ENCODE peak calls at places on chromosome 9, in seven cellular contexts. One of them, this sample, is unnamed.

GRCh38 chr9:100277166-100277979 is 75.4 kb downstream of the TEX10 start:
- DNase-seq in left ventricle myocardium inferior: no peak
- DNase-seq in tibial nerve: no peak
- DNase-seq in ovary: no peak
- DNase-seq in testis: no peak
- DNase-seq in IMR-90: peak; percentile 61
- DNase-seq in body of pancreas: no peak
- DNase-seq in this sample: no peak

GRCh38 chr9:121299467-121300282 is 31.7 kb downstream of the GSN start:
- DNase-seq in ovary: peak; percentile 71
- DNase-seq in IMR-90: no peak
- DNase-seq in tibial nerve: peak; percentile 78
- DNase-seq in body of pancreas: peak; percentile 53
- DNase-seq in testis: no peak
- DNase-seq in left ventricle myocardium inferior: peak; percentile 93
- DNase-seq in this sample: peak; percentile 89

GRCh38 chr9:86511614-86512360 is 157.6 kb upstream of the TUT7 start:
- DNase-seq in left ventricle myocardium inferior: no peak
- DNase-seq in ovary: no peak
- DNase-seq in IMR-90: no peak
- DNase-seq in testis: no peak
- DNase-seq in body of pancreas: no peak
- DNase-seq in tibial nerve: no peak
- DNase-seq in this sample: peak; percentile 16

GRCh38 chr9:92680166-92681119 is 10.5 kb upstream of the IPPK start:
- DNase-seq in left ventricle myocardium inferior: no peak
- DNase-seq in testis: no peak
- DNase-seq in tibial nerve: no peak
- DNase-seq in body of pancreas: no peak
- DNase-seq in ovary: peak; percentile 24
- DNase-seq in IMR-90: peak; percentile 23
- DNase-seq in this sample: no peak

GRCh38 chr9:69548676-69549075 is 123.5 kb downstream of the APBA1 start:
- DNase-seq in ovary: no peak
- DNase-seq in left ventricle myocardium inferior: no peak
- DNase-seq in testis: no peak
- DNase-seq in tibial nerve: no peak
- DNase-seq in IMR-90: no peak
- DNase-seq in body of pancreas: no peak
- DNase-seq in this sample: no peak

GRCh38 chr9:96209407-96210031 is 92.5 kb downstream of the HSD17B3 start:
- DNase-seq in ovary: no peak
- DNase-seq in body of pancreas: no peak
- DNase-seq in testis: peak; percentile 27
- DNase-seq in IMR-90: peak; percentile 50
- DNase-seq in left ventricle myocardium inferior: no peak
- DNase-seq in tibial nerve: no peak
- DNase-seq in this sample: no peak

GRCh38 chr9:108468364-108468763 is 387.4 kb downstream of the ACTL7B start:
- DNase-seq in body of pancreas: no peak
- DNase-seq in testis: peak; percentile 67
- DNase-seq in ovary: no peak
- DNase-seq in tibial nerve: no peak
- DNase-seq in IMR-90: peak; percentile 23
- DNase-seq in left ventricle myocardium inferior: no peak
- DNase-seq in this sample: no peak

GRCh38 chr9:110208031-110208430 is at the start of gene C9orf152:
- DNase-seq in tibial nerve: no peak
- DNase-seq in IMR-90: no peak
- DNase-seq in left ventricle myocardium inferior: no peak
- DNase-seq in testis: no peak
- DNase-seq in ovary: no peak
- DNase-seq in body of pancreas: peak; percentile 86
- DNase-seq in this sample: no peak

GRCh38 chr9:69643098-69643497 is 29.1 kb downstream of the APBA1 start:
- DNase-seq in testis: no peak
- DNase-seq in tibial nerve: no peak
- DNase-seq in ovary: no peak
- DNase-seq in body of pancreas: no peak
- DNase-seq in IMR-90: no peak
- DNase-seq in left ventricle myocardium inferior: no peak
- DNase-seq in this sample: no peak

GRCh38 chr9:120985759-120986353 is 59.3 kb upstream of the TRAF1 start:
- DNase-seq in IMR-90: peak; percentile 79
- DNase-seq in tibial nerve: no peak
- DNase-seq in body of pancreas: no peak
- DNase-seq in testis: no peak
- DNase-seq in left ventricle myocardium inferior: no peak
- DNase-seq in ovary: no peak
- DNase-seq in this sample: peak; percentile 21

GRCh38 chr9:120182011-120182410 is 398.0 kb downstream of the CDK5RAP2 start:
- DNase-seq in ovary: no peak
- DNase-seq in IMR-90: no peak
- DNase-seq in tibial nerve: no peak
- DNase-seq in left ventricle myocardium inferior: no peak
- DNase-seq in testis: no peak
- DNase-seq in body of pancreas: no peak
- DNase-seq in this sample: no peak

GRCh38 chr9:1400983-1401382 is 350.8 kb downstream of the DMRT2 start:
- DNase-seq in IMR-90: no peak
- DNase-seq in left ventricle myocardium inferior: no peak
- DNase-seq in body of pancreas: no peak
- DNase-seq in testis: no peak
- DNase-seq in tibial nerve: no peak
- DNase-seq in ovary: no peak
- DNase-seq in this sample: peak; percentile 29

GRCh38 chr9:98958271-98958989 is 14.7 kb downstream of the COL15A1 start:
- DNase-seq in IMR-90: peak; percentile 98
- DNase-seq in ovary: no peak
- DNase-seq in testis: no peak
- DNase-seq in left ventricle myocardium inferior: no peak
- DNase-seq in tibial nerve: no peak
- DNase-seq in body of pancreas: no peak
- DNase-seq in this sample: no peak

GRCh38 chr9:124593080-124594058 is 86.2 kb upstream of the NR5A1 start:
- DNase-seq in ovary: no peak
- DNase-seq in body of pancreas: no peak
- DNase-seq in left ventricle myocardium inferior: no peak
- DNase-seq in testis: no peak
- DNase-seq in IMR-90: peak; percentile 12
- DNase-seq in tibial nerve: no peak
- DNase-seq in this sample: peak; percentile 75
- H3K4me3 ChIP-seq in ovary: no peak overlapping the region
- H3K4me3 ChIP-seq in body of pancreas: no peak overlapping the region
- H3K4me3 ChIP-seq in left ventricle myocardium inferior: no peak overlapping the region
- H3K4me3 ChIP-seq in testis: no peak overlapping the region
- H3K4me3 ChIP-seq in IMR-90: no peak overlapping the region
- H3K4me3 ChIP-seq in tibial nerve: no peak overlapping the region
- H3K4me3 ChIP-seq in this sample: peak overlapping the region; percentile 26

DNA sequence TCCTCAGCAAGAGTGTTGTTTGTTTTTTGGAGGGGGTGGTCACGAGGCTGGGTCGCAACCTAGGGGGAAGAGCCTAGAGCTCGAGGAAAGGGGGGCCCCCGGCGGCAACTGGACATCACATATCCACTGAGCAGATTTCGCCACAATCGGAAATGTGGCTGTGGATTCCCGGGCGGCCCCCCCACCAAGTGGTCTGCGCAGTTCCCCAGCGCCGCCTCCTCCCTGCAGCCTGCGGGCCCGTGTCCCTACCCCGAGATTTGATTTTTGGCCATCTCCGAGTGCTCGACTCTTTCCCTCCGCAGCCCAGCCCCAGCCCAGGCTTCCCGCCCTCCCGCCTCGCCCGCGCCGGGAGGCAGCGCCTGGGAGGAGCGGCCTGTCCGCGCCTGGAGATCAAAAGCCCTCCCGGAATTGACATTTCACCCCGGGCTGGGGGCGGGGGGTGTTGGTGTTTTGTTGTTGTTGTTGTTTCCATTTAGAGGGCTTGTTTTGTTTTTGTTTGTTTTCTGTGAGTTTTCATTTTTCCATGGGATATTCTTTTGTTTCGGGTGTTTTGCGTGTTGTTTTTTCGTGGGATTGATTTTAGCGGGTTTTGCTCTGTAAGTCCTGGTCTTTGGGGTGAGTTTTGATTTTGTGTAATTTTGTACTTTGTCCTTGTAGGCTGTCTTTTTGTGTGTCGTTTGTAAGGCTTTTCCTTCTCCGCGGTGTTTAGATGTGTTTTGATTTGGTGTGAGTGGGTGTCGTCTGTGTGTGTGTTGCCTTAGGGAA is 1.6 kb upstream of the PAX5 start:
- DNase-seq in testis: no peak
- DNase-seq in tibial nerve: no peak
- DNase-seq in IMR-90: no peak
- DNase-seq in left ventricle myocardium inferior: no peak
- DNase-seq in body of pancreas: no peak
- DNase-seq in ovary: no peak
- DNase-seq in this sample: peak; percentile 83
- H3K27me3 ChIP-seq in testis: peaks cover 5% of the 10 kb centered on the region
- H3K27me3 ChIP-seq in tibial nerve: peaks cover 100% of the 10 kb centered on the region
- H3K27me3 ChIP-seq in IMR-90: peaks cover 93% of the 10 kb centered on the region
- H3K27me3 ChIP-seq in left ventricle myocardium inferior: peaks cover 100% of the 10 kb centered on the region
- H3K27me3 ChIP-seq in body of pancreas: peaks cover 45% of the 10 kb centered on the region
- H3K27me3 ChIP-seq in ovary: peaks cover 3% of the 10 kb centered on the region
- H3K27me3 ChIP-seq in this sample: peaks cover 92% of the 10 kb centered on the region

DNA sequence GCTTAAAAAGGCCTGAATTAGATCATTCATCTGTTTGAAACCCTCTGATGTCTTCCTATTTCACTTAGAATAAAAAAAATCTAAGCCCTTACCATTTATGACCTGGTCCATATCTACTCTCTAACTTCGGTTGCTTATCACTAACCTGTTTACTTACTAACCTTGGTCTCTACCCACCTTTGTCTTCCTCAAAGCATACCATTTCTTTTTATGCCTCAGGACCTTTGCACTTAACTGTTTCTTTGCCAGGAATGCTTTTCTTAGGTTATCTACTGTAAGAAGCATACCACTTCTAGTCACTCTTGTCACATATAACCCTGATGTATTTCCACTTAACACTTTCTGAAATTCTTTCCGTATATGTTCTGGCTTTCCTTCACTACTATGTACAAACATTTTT is 67.0 kb downstream of the UHRF2 start:
- DNase-seq in ovary: no peak
- DNase-seq in left ventricle myocardium inferior: no peak
- DNase-seq in testis: no peak
- DNase-seq in tibial nerve: no peak
- DNase-seq in body of pancreas: no peak
- DNase-seq in IMR-90: no peak
- DNase-seq in this sample: no peak
- H3K36me3 ChIP-seq in ovary: no peaks in the 10 kb centered on the region
- H3K36me3 ChIP-seq in left ventricle myocardium inferior: peaks cover 85% of the 10 kb centered on the region
- H3K36me3 ChIP-seq in testis: no peaks in the 10 kb centered on the region
- H3K36me3 ChIP-seq in tibial nerve: peaks cover 79% of the 10 kb centered on the region
- H3K36me3 ChIP-seq in body of pancreas: peaks cover 7% of the 10 kb centered on the region
- H3K36me3 ChIP-seq in IMR-90: peaks cover 13% of the 10 kb centered on the region
- H3K36me3 ChIP-seq in this sample: peaks cover 4% of the 10 kb centered on the region

GRCh38 chr9:125906144-125906543 is 159.0 kb downstream of the PBX3 start:
- DNase-seq in IMR-90: peak; percentile 54
- DNase-seq in left ventricle myocardium inferior: no peak
- DNase-seq in testis: no peak
- DNase-seq in ovary: no peak
- DNase-seq in tibial nerve: no peak
- DNase-seq in body of pancreas: no peak
- DNase-seq in this sample: no peak
- H3K4me3 ChIP-seq in IMR-90: no peak overlapping the region
- H3K4me3 ChIP-seq in left ventricle myocardium inferior: no peak overlapping the region
- H3K4me3 ChIP-seq in testis: no peak overlapping the region
- H3K4me3 ChIP-seq in ovary: no peak overlapping the region
- H3K4me3 ChIP-seq in tibial nerve: no peak overlapping the region
- H3K4me3 ChIP-seq in body of pancreas: no peak overlapping the region
- H3K4me3 ChIP-seq in this sample: no peak overlapping the region

DNA sequence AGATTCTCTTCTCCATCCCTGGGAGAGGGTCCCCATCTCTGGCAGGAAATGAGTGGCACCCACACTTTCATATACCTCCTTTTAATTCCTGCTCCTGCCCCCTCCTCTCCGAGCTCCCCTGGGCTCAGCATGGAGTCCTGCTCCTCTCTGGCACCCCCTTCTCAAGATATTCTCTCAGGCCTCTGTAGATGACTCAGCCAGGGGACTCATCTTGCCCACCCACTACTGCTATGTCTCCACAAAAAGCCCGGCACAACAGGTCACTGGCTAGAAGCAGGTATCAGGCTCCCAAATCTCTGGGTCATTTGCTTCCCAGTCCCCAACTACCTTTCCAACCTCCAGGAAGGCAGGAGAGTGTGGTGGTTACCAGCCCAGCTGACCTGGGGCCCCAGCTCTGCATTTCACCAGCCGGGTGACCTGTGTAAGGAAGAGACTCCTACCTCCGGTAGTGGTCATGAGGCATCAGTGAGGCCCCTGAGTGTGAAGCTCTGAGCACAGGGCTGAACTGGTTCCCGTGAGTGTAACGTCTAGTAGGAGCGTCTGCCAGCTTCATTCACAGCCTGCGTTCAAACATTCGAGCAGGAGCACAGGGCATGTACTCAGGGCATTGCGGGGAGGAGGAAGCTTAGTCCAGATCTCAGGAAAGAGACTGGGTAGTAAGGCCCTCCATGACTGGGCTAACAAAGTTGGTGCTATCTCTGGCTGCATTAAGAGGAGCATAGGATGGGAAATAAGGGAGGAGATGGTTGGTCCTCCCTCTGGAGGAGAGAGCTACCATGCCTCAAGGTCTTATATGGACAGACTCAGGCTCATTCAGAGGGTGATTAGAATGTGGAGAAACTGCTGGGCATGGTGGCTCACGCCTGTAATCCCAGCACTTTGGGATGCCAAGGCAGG is 63.7 kb downstream of the LMX1B start:
- DNase-seq in IMR-90: no peak
- DNase-seq in body of pancreas: no peak
- DNase-seq in testis: no peak
- DNase-seq in left ventricle myocardium inferior: no peak
- DNase-seq in tibial nerve: no peak
- DNase-seq in ovary: no peak
- DNase-seq in this sample: peak; percentile 67
- H3K27me3 ChIP-seq in IMR-90: peaks cover 72% of the 10 kb centered on the region
- H3K27me3 ChIP-seq in body of pancreas: peaks cover 28% of the 10 kb centered on the region
- H3K27me3 ChIP-seq in testis: no peaks in the 10 kb centered on the region
- H3K27me3 ChIP-seq in left ventricle myocardium inferior: peaks cover 98% of the 10 kb centered on the region
- H3K27me3 ChIP-seq in tibial nerve: peaks cover 82% of the 10 kb centered on the region
- H3K27me3 ChIP-seq in ovary: peaks cover 7% of the 10 kb centered on the region
- H3K27me3 ChIP-seq in this sample: peaks cover 74% of the 10 kb centered on the region

DNA sequence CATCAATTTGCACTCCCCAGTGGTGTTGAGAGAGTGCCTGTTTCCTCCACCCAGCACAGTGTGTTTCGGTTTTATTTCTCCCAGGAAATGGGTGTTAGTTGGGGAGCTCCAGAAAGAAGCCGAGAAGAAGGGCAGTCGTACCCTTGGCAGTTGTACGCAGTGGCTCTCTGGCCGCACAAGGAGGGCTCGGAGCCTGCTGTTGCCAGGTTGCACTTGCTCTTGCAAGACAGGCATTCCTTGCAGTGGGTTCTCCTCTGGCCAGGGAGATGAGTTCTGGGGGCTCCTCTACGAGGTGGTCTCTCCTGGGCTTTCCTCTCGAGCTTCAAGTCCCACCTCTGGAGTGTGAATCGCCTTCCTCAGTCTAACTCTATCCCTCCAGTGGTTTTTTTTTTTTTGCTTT is 29.1 kb downstream of the QRFP start:
- DNase-seq in testis: no peak
- DNase-seq in tibial nerve: no peak
- DNase-seq in ovary: peak; percentile 31
- DNase-seq in IMR-90: no peak
- DNase-seq in body of pancreas: no peak
- DNase-seq in left ventricle myocardium inferior: no peak
- DNase-seq in this sample: no peak
- H3K36me3 ChIP-seq in testis: no peaks in the 10 kb centered on the region
- H3K36me3 ChIP-seq in tibial nerve: peaks cover 45% of the 10 kb centered on the region
- H3K36me3 ChIP-seq in ovary: no peaks in the 10 kb centered on the region
- H3K36me3 ChIP-seq in IMR-90: peaks cover 51% of the 10 kb centered on the region
- H3K36me3 ChIP-seq in body of pancreas: no peaks in the 10 kb centered on the region
- H3K36me3 ChIP-seq in left ventricle myocardium inferior: peaks cover 44% of the 10 kb centered on the region
- H3K36me3 ChIP-seq in this sample: peaks cover 19% of the 10 kb centered on the region

This sample was measured in H7.